ENCODE peak calls at places on chromosomes 3 and 15, in six cellular contexts. B, I, X, R, L and D are unnamed samples.

GRCh38 chr3:42123012-42123581 is 31.9 kb downstream of the TRAK1 start:
- DNase-seq in B (no peak), I (no peak), X (no peak), R (peak; percentile 56), L (no peak), D (no peak)

GRCh38 chr15:69662668-69663000 is 210.0 kb downstream of the RPLP1 start:
- DNase-seq in B (no peak), I (no peak), X (no peak), R (no peak), L (no peak), D (no peak)

GRCh38 chr3:175941352-175941751 is 1082.2 kb downstream of the NAALADL2 start:
- DNase-seq in B (no peak), I (no peak), X (no peak), R (no peak), L (peak; percentile 62), D (no peak)

GRCh38 chr15:43775411-43775965 is 1.3 kb downstream of the ELL3 start:
- DNase-seq in B (peak; percentile 85), I (no peak), X (no peak), R (peak; percentile 83), L (peak; percentile 48), D (peak; percentile 14)

GRCh38 chr15:59247364-59247763 is 40.7 kb downstream of the LDHAL6B start:
- DNase-seq in B (no peak), I (no peak), X (peak; percentile 44), R (peak; percentile 77), L (peak; percentile 67), D (peak; percentile 51)

GRCh38 chr3:125123906-125124305 is 68.1 kb upstream of the HEG1 start:
- DNase-seq in B (no peak), I (no peak), X (no peak), R (no peak), L (no peak), D (no peak)

GRCh38 chr3:190281308-190282051 is 40.8 kb downstream of the CLDN1 start:
- DNase-seq in B (no peak), I (no peak), X (no peak), R (peak; percentile 20), L (no peak), D (no peak)

GRCh38 chr15:31046759-31047359 is 54.7 kb downstream of the TRPM1 start:
- DNase-seq in B (no peak), I (peak; percentile 51), X (no peak), R (no peak), L (peak; percentile 29), D (no peak)

GRCh38 chr15:60017538-60018199 is 13.6 kb downstream of the FOXB1 start:
- DNase-seq in B (no peak), I (no peak), X (no peak), R (peak; percentile 46), L (no peak), D (no peak)

GRCh38 chr3:125045194-125045593 is 10.6 kb downstream of the HEG1 start:
- DNase-seq in B (no peak), I (no peak), X (no peak), R (peak; percentile 58), L (no peak), D (no peak)

GRCh38 chr3:97932387-97932801 is 39.8 kb downstream of the RIOX2 start:
- DNase-seq in B (no peak), I (peak; percentile 34), X (no peak), R (no peak), L (no peak), D (no peak)

GRCh38 chr15:28094732-28095521 is 4.2 kb downstream of the OCA2 start:
- DNase-seq in B (no peak), I (no peak), X (peak; percentile 60), R (no peak), L (peak; percentile 44), D (no peak)

GRCh38 chr3:169809230-169809795 is 3.4 kb upstream of the LRRIQ4 start:
- DNase-seq in B (no peak), I (no peak), X (no peak), R (no peak), L (no peak), D (no peak)

GRCh38 chr3:127479449-127479848 is 111.1 kb downstream of the TPRA1 start:
- DNase-seq in B (no peak), I (peak; percentile 32), X (no peak), R (no peak), L (peak; percentile 38), D (no peak)

GRCh38 chr3:109275702-109276293 is 40.5 kb downstream of the DPPA2 start:
- DNase-seq in B (peak; percentile 44), I (no peak), X (no peak), R (peak; percentile 58), L (peak; percentile 64), D (peak; percentile 58)

GRCh38 chr15:29377141-29377540 is 107.5 kb upstream of the NSMCE3 start:
- DNase-seq in B (no peak), I (no peak), X (no peak), R (no peak), L (no peak), D (no peak)

GRCh38 chr15:52751522-52751921 is 38.6 kb downstream of the ONECUT1 start:
- DNase-seq in B (no peak), I (no peak), X (no peak), R (no peak), L (no peak), D (no peak)

GRCh38 chr15:50353251-50353998 is 1.6 kb downstream of the GABPB1 start:
- DNase-seq in B (no peak), I (no peak), X (peak; percentile 21), R (peak; percentile 66), L (no peak), D (no peak)

GRCh38 chr3:118400086-118400485 is 634.6 kb downstream of the IGSF11 start:
- DNase-seq in B (no peak), I (no peak), X (no peak), R (no peak), L (no peak), D (no peak)

GRCh38 chr3:38334656-38335055 is 11.9 kb upstream of the XYLB start:
- DNase-seq in B (no peak), I (no peak), X (no peak), R (no peak), L (no peak), D (no peak)

GRCh38 chr15:32682569-32682968 is 35.2 kb upstream of the GREM1 start:
- DNase-seq in B (no peak), I (no peak), X (no peak), R (peak; percentile 92), L (no peak), D (no peak)

GRCh38 chr15:90501898-90502297 is 27.8 kb upstream of the CRTC3 start:
- DNase-seq in B (no peak), I (no peak), X (no peak), R (no peak), L (no peak), D (no peak)

GRCh38 chr15:75170203-75170602 is 31.5 kb upstream of the C15orf39 start:
- DNase-seq in B (no peak), I (no peak), X (no peak), R (no peak), L (no peak), D (no peak)

GRCh38 chr15:92392462-92392861 is 1.2 kb upstream of the ST8SIA2 start:
- DNase-seq in B (no peak), I (no peak), X (no peak), R (no peak), L (peak; percentile 48), D (no peak)

GRCh38 chr15:66293419-66294156 is at the start of gene DIS3L:
- DNase-seq in B (no peak), I (peak; percentile 68), X (peak; percentile 85), R (peak; percentile 70), L (peak; percentile 62), D (peak; percentile 52)

GRCh38 chr3:171462224-171462623 is 2.0 kb upstream of the TNIK start:
- DNase-seq in B (no peak), I (no peak), X (no peak), R (no peak), L (no peak), D (no peak)

GRCh38 chr3:60841355-60841754 is 409.9 kb downstream of the FHIT start:
- DNase-seq in B (no peak), I (no peak), X (no peak), R (peak; percentile 43), L (no peak), D (no peak)

GRCh38 chr3:60835796-60836195 is 415.5 kb downstream of the FHIT start:
- DNase-seq in B (no peak), I (no peak), X (no peak), R (no peak), L (no peak), D (no peak)

GRCh38 chr3:60839242-60839641 is 412.0 kb downstream of the FHIT start:
- DNase-seq in B (no peak), I (no peak), X (no peak), R (no peak), L (no peak), D (no peak)
- TF ChIP-seq CTCF in B (no peak), I (peak; percentile 29), X (no peak), R (no peak), L (no peak), D (no peak)

GRCh38 chr15:73884159-73884558 is 10.8 kb downstream of the TBC1D21 start:
- DNase-seq in B (no peak), I (no peak), X (no peak), R (no peak), L (no peak), D (no peak)
- TF ChIP-seq CTCF in B (no peak), I (no peak), X (no peak), R (no peak), L (no peak), D (no peak)

GRCh38 chr15:62026707-62027565 is 33.3 kb downstream of the VPS13C start:
- DNase-seq in B (no peak), I (no peak), X (no peak), R (no peak), L (no peak), D (no peak)
- TF ChIP-seq CTCF in B (no peak), I (no peak), X (no peak), R (no peak), L (no peak), D (no peak)

GRCh38 chr3:76679510-76679909 is 360.4 kb upstream of the ROBO2 start:
- DNase-seq in B (no peak), I (no peak), X (no peak), R (no peak), L (no peak), D (no peak)
- TF ChIP-seq CTCF in B (no peak), I (no peak), X (no peak), R (no peak), L (no peak), D (peak; percentile 43)